ENCODE peak calls at places on chromosome 3, in ten cellular contexts. One of them, this sample, is unnamed.

GRCh38 chr3:20072422-20072821 is 32.2 kb downstream of the KAT2B start:
- DNase-seq in nucleus accumbens: peak; percentile 43
- DNase-seq in Ammon's horn: peak; percentile 88
- DNase-seq in retinal pigment epithelial cell: no peak
- DNase-seq in NCI-H774: no peak
- DNase-seq in activated T-helper 1 cell treated with anti-CD3 and anti-CD28 coated beads, Interleukin-12 subunit alpha, Interleukin-12 subunit beta, Interleukin-2, Interleukin-4 antibody, amounts not matched to agents 30 ng/mL and 10 ng/mL and 1 ng/mL, durations not matched to agents 14 hours and 24 hours and 36 hours: no peak
- DNase-seq in EL: no peak
- DNase-seq in amygdala: peak; percentile 77
- DNase-seq in A172: no peak
- DNase-seq in C1 segment of cervical spinal cord: peak; percentile 46
- DNase-seq in this sample: no peak

GRCh38 chr3:186487037-186487436 is 57.1 kb downstream of the CRYGS start:
- DNase-seq in nucleus accumbens: no peak
- DNase-seq in Ammon's horn: no peak
- DNase-seq in retinal pigment epithelial cell: no peak
- DNase-seq in NCI-H774: no peak
- DNase-seq in activated T-helper 1 cell treated with anti-CD3 and anti-CD28 coated beads, Interleukin-12 subunit alpha, Interleukin-12 subunit beta, Interleukin-2, Interleukin-4 antibody, amounts not matched to agents 30 ng/mL and 10 ng/mL and 1 ng/mL, durations not matched to agents 14 hours and 24 hours and 36 hours: no peak
- DNase-seq in EL: no peak
- DNase-seq in amygdala: no peak
- DNase-seq in A172: no peak
- DNase-seq in C1 segment of cervical spinal cord: no peak
- DNase-seq in this sample: no peak

GRCh38 chr3:137764563-137765309 is 621 bp downstream of the SOX14 start:
- DNase-seq in nucleus accumbens: no peak
- DNase-seq in Ammon's horn: no peak
- DNase-seq in retinal pigment epithelial cell: no peak
- DNase-seq in NCI-H774: no peak
- DNase-seq in activated T-helper 1 cell treated with anti-CD3 and anti-CD28 coated beads, Interleukin-12 subunit alpha, Interleukin-12 subunit beta, Interleukin-2, Interleukin-4 antibody, amounts not matched to agents 30 ng/mL and 10 ng/mL and 1 ng/mL, durations not matched to agents 14 hours and 24 hours and 36 hours: no peak
- DNase-seq in EL: no peak
- DNase-seq in amygdala: no peak
- DNase-seq in A172: no peak
- DNase-seq in C1 segment of cervical spinal cord: no peak
- DNase-seq in this sample: no peak

GRCh38 chr3:187714404-187714979 is 12.1 kb upstream of the RTP2 start:
- DNase-seq in nucleus accumbens: peak; percentile 41
- DNase-seq in Ammon's horn: peak; percentile 87
- DNase-seq in retinal pigment epithelial cell: no peak
- DNase-seq in NCI-H774: peak; percentile 86
- DNase-seq in activated T-helper 1 cell treated with anti-CD3 and anti-CD28 coated beads, Interleukin-12 subunit alpha, Interleukin-12 subunit beta, Interleukin-2, Interleukin-4 antibody, amounts not matched to agents 30 ng/mL and 10 ng/mL and 1 ng/mL, durations not matched to agents 14 hours and 24 hours and 36 hours: peak; percentile 59
- DNase-seq in EL: peak; percentile 79
- DNase-seq in amygdala: peak; percentile 50
- DNase-seq in A172: peak; percentile 78
- DNase-seq in C1 segment of cervical spinal cord: peak; percentile 59
- DNase-seq in this sample: peak; percentile 58

GRCh38 chr3:54213910-54214309 is 91.6 kb downstream of the CACNA2D3 start:
- DNase-seq in nucleus accumbens: no peak
- DNase-seq in Ammon's horn: no peak
- DNase-seq in retinal pigment epithelial cell: no peak
- DNase-seq in NCI-H774: no peak
- DNase-seq in activated T-helper 1 cell treated with anti-CD3 and anti-CD28 coated beads, Interleukin-12 subunit alpha, Interleukin-12 subunit beta, Interleukin-2, Interleukin-4 antibody, amounts not matched to agents 30 ng/mL and 10 ng/mL and 1 ng/mL, durations not matched to agents 14 hours and 24 hours and 36 hours: no peak
- DNase-seq in EL: peak; percentile 14
- DNase-seq in amygdala: no peak
- DNase-seq in A172: peak; percentile 79
- DNase-seq in C1 segment of cervical spinal cord: no peak
- DNase-seq in this sample: no peak

GRCh38 chr3:150469931-150470740 is 62.0 kb downstream of the TSC22D2 start:
- DNase-seq in nucleus accumbens: no peak
- DNase-seq in Ammon's horn: no peak
- DNase-seq in retinal pigment epithelial cell: no peak
- DNase-seq in NCI-H774: peak; percentile 67
- DNase-seq in activated T-helper 1 cell treated with anti-CD3 and anti-CD28 coated beads, Interleukin-12 subunit alpha, Interleukin-12 subunit beta, Interleukin-2, Interleukin-4 antibody, amounts not matched to agents 30 ng/mL and 10 ng/mL and 1 ng/mL, durations not matched to agents 14 hours and 24 hours and 36 hours: no peak
- DNase-seq in EL: peak; percentile 86
- DNase-seq in amygdala: no peak
- DNase-seq in A172: peak; percentile 72
- DNase-seq in C1 segment of cervical spinal cord: no peak
- DNase-seq in this sample: no peak

GRCh38 chr3:138862531-138862923 is 27.8 kb upstream of the PIK3CB start:
- DNase-seq in nucleus accumbens: no peak
- DNase-seq in Ammon's horn: peak; percentile 33
- DNase-seq in retinal pigment epithelial cell: no peak
- DNase-seq in NCI-H774: no peak
- DNase-seq in activated T-helper 1 cell treated with anti-CD3 and anti-CD28 coated beads, Interleukin-12 subunit alpha, Interleukin-12 subunit beta, Interleukin-2, Interleukin-4 antibody, amounts not matched to agents 30 ng/mL and 10 ng/mL and 1 ng/mL, durations not matched to agents 14 hours and 24 hours and 36 hours: no peak
- DNase-seq in EL: no peak
- DNase-seq in amygdala: peak; percentile 1
- DNase-seq in A172: peak; percentile 25
- DNase-seq in C1 segment of cervical spinal cord: no peak
- DNase-seq in this sample: no peak

GRCh38 chr3:193560091-193560490 is 5.4 kb upstream of the ATP13A4 start:
- DNase-seq in nucleus accumbens: no peak
- DNase-seq in Ammon's horn: no peak
- DNase-seq in retinal pigment epithelial cell: no peak
- DNase-seq in NCI-H774: no peak
- DNase-seq in activated T-helper 1 cell treated with anti-CD3 and anti-CD28 coated beads, Interleukin-12 subunit alpha, Interleukin-12 subunit beta, Interleukin-2, Interleukin-4 antibody, amounts not matched to agents 30 ng/mL and 10 ng/mL and 1 ng/mL, durations not matched to agents 14 hours and 24 hours and 36 hours: no peak
- DNase-seq in EL: no peak
- DNase-seq in amygdala: no peak
- DNase-seq in A172: no peak
- DNase-seq in C1 segment of cervical spinal cord: no peak
- DNase-seq in this sample: no peak

GRCh38 chr3:194508486-194509449 is 22.0 kb upstream of the ATP13A3 start:
- DNase-seq in nucleus accumbens: no peak
- DNase-seq in Ammon's horn: no peak
- DNase-seq in retinal pigment epithelial cell: no peak
- DNase-seq in NCI-H774: no peak
- DNase-seq in activated T-helper 1 cell treated with anti-CD3 and anti-CD28 coated beads, Interleukin-12 subunit alpha, Interleukin-12 subunit beta, Interleukin-2, Interleukin-4 antibody, amounts not matched to agents 30 ng/mL and 10 ng/mL and 1 ng/mL, durations not matched to agents 14 hours and 24 hours and 36 hours: no peak
- DNase-seq in EL: no peak
- DNase-seq in amygdala: no peak
- DNase-seq in A172: no peak
- DNase-seq in C1 segment of cervical spinal cord: no peak
- DNase-seq in this sample: no peak

This sample was measured in NCI-H1694 treated with DMSO at 0.1 percent for 48 hours.